ENCODE peak calls at places on chromosomes 7 and 10, in nine cellular contexts. One of them, this sample, is unnamed.
A peak's percentile ranks its signal among the peaks of the same experiment; 100 is the strongest.

GRCh38 chr7:46286346-46286745 is 365.3 kb upstream of the IGFBP3 start:
- DNase-seq in mucosa of gallbladder: no peak
- DNase-seq in T-cell: no peak
- DNase-seq in hypothalamus: no peak
- DNase-seq in dermis microvascular lymphatic vessel endothelial cell: no peak
- DNase-seq in nephron progenitor cell: no peak
- DNase-seq in naive thymus-derived CD8-positive, alpha-beta T cell: no peak
- DNase-seq in stomach: no peak
- DNase-seq in NCI-H460: no peak
- DNase-seq in this sample: no peak

GRCh38 chr7:42573904-42574692 is 337.1 kb upstream of the GLI3 start:
- DNase-seq in mucosa of gallbladder: no peak
- DNase-seq in T-cell: no peak
- DNase-seq in hypothalamus: no peak
- DNase-seq in dermis microvascular lymphatic vessel endothelial cell: no peak
- DNase-seq in nephron progenitor cell: no peak
- DNase-seq in naive thymus-derived CD8-positive, alpha-beta T cell: no peak
- DNase-seq in stomach: no peak
- DNase-seq in NCI-H460: no peak
- DNase-seq in this sample: no peak

GRCh38 chr10:69217119-69217754 is 2.9 kb upstream of the HKDC1 start:
- DNase-seq in mucosa of gallbladder: no peak
- DNase-seq in T-cell: no peak
- DNase-seq in hypothalamus: no peak
- DNase-seq in dermis microvascular lymphatic vessel endothelial cell: peak; percentile 70
- DNase-seq in nephron progenitor cell: no peak
- DNase-seq in naive thymus-derived CD8-positive, alpha-beta T cell: no peak
- DNase-seq in stomach: no peak
- DNase-seq in NCI-H460: peak; percentile 89
- DNase-seq in this sample: no peak

GRCh38 chr10:35813219-35813618 is 171.1 kb upstream of the FZD8 start:
- DNase-seq in mucosa of gallbladder: no peak
- DNase-seq in T-cell: no peak
- DNase-seq in hypothalamus: no peak
- DNase-seq in dermis microvascular lymphatic vessel endothelial cell: no peak
- DNase-seq in nephron progenitor cell: no peak
- DNase-seq in naive thymus-derived CD8-positive, alpha-beta T cell: no peak
- DNase-seq in stomach: no peak
- DNase-seq in NCI-H460: no peak
- DNase-seq in this sample: no peak

GRCh38 chr10:105691811-105692210 is 1050.7 kb downstream of the SORCS3 start:
- DNase-seq in mucosa of gallbladder: no peak
- DNase-seq in T-cell: no peak
- DNase-seq in hypothalamus: no peak
- DNase-seq in dermis microvascular lymphatic vessel endothelial cell: no peak
- DNase-seq in nephron progenitor cell: peak; percentile 22
- DNase-seq in naive thymus-derived CD8-positive, alpha-beta T cell: no peak
- DNase-seq in stomach: no peak
- DNase-seq in NCI-H460: peak; percentile 24
- DNase-seq in this sample: no peak

GRCh38 chr10:37857287-37858211 is at the start of gene ZNF248:
- DNase-seq in mucosa of gallbladder: peak; percentile 97
- DNase-seq in T-cell: peak; percentile 89
- DNase-seq in hypothalamus: peak; percentile 91
- DNase-seq in dermis microvascular lymphatic vessel endothelial cell: peak; percentile 98
- DNase-seq in nephron progenitor cell: peak; percentile 84
- DNase-seq in naive thymus-derived CD8-positive, alpha-beta T cell: peak; percentile 93
- DNase-seq in stomach: peak; percentile 97
- DNase-seq in NCI-H460: peak; percentile 94
- DNase-seq in this sample: peak; percentile 92

GRCh38 chr7:110786576-110786975 is 304.4 kb upstream of the LRRN3 start:
- DNase-seq in mucosa of gallbladder: no peak
- DNase-seq in T-cell: no peak
- DNase-seq in hypothalamus: no peak
- DNase-seq in dermis microvascular lymphatic vessel endothelial cell: no peak
- DNase-seq in nephron progenitor cell: no peak
- DNase-seq in naive thymus-derived CD8-positive, alpha-beta T cell: no peak
- DNase-seq in stomach: no peak
- DNase-seq in NCI-H460: no peak
- DNase-seq in this sample: no peak

GRCh38 chr7:103989200-103989784 is at the start of gene RELN:
- DNase-seq in mucosa of gallbladder: no peak
- DNase-seq in T-cell: no peak
- DNase-seq in hypothalamus: no peak
- DNase-seq in dermis microvascular lymphatic vessel endothelial cell: peak; percentile 86
- DNase-seq in nephron progenitor cell: peak; percentile 66
- DNase-seq in naive thymus-derived CD8-positive, alpha-beta T cell: no peak
- DNase-seq in stomach: no peak
- DNase-seq in NCI-H460: no peak
- DNase-seq in this sample: no peak

GRCh38 chr7:76302299-76303056 is at the start of gene HSPB1:
- DNase-seq in mucosa of gallbladder: peak; percentile 95
- DNase-seq in T-cell: peak; percentile 39
- DNase-seq in hypothalamus: peak; percentile 80
- DNase-seq in dermis microvascular lymphatic vessel endothelial cell: peak; percentile 97
- DNase-seq in nephron progenitor cell: peak; percentile 74
- DNase-seq in naive thymus-derived CD8-positive, alpha-beta T cell: peak; percentile 39
- DNase-seq in stomach: peak; percentile 97
- DNase-seq in NCI-H460: peak; percentile 76
- DNase-seq in this sample: peak; percentile 47

GRCh38 chr7:27154901-27155815 is 1.3 kb downstream of the HOXA7 start:
- DNase-seq in mucosa of gallbladder: no peak
- DNase-seq in T-cell: no peak
- DNase-seq in hypothalamus: no peak
- DNase-seq in dermis microvascular lymphatic vessel endothelial cell: peak; percentile 50
- DNase-seq in nephron progenitor cell: peak; percentile 53
- DNase-seq in naive thymus-derived CD8-positive, alpha-beta T cell: no peak
- DNase-seq in stomach: peak; percentile 24
- DNase-seq in NCI-H460: no peak
- DNase-seq in this sample: no peak

GRCh38 chr10:88565072-88565471 is 18.0 kb downstream of the RNLS start:
- DNase-seq in mucosa of gallbladder: no peak
- DNase-seq in T-cell: no peak
- DNase-seq in hypothalamus: no peak
- DNase-seq in dermis microvascular lymphatic vessel endothelial cell: peak; percentile 32
- DNase-seq in nephron progenitor cell: no peak
- DNase-seq in naive thymus-derived CD8-positive, alpha-beta T cell: no peak
- DNase-seq in stomach: no peak
- DNase-seq in NCI-H460: peak; percentile 15
- DNase-seq in this sample: no peak

GRCh38 chr10:8050561-8051108 is 3.9 kb upstream of the GATA3 start:
- DNase-seq in mucosa of gallbladder: no peak
- DNase-seq in T-cell: no peak
- DNase-seq in hypothalamus: no peak
- DNase-seq in dermis microvascular lymphatic vessel endothelial cell: peak; percentile 47
- DNase-seq in nephron progenitor cell: peak; percentile 70
- DNase-seq in naive thymus-derived CD8-positive, alpha-beta T cell: no peak
- DNase-seq in stomach: peak; percentile 42
- DNase-seq in NCI-H460: no peak
- DNase-seq in this sample: no peak

GRCh38 chr10:95909591-95909990 is 1.8 kb downstream of the CC2D2B start:
- DNase-seq in mucosa of gallbladder: no peak
- DNase-seq in T-cell: no peak
- DNase-seq in hypothalamus: no peak
- DNase-seq in dermis microvascular lymphatic vessel endothelial cell: no peak
- DNase-seq in nephron progenitor cell: no peak
- DNase-seq in naive thymus-derived CD8-positive, alpha-beta T cell: no peak
- DNase-seq in stomach: no peak
- DNase-seq in NCI-H460: no peak
- DNase-seq in this sample: no peak